ENCODE peak calls at places on chromosomes 16 and 17, in eight cellular contexts. S is CD8-positive, alpha-beta T cell; Z is thoracic aorta; H is OCI-LY7; T is fibroblast of mammary gland; M is cardiac fibroblast; V is esophagus squamous epithelium; Y is GM23338. I is an unnamed sample.

GRCh38 chr16:10919003-10919351 is 23.3 kb downstream of the DEXI start:
- DNase-seq in S (no peak), Z (no peak), H (no peak), T (no peak), M (no peak), V (no peak), Y (no peak), I (no peak)

GRCh38 chr17:54948380-54948779 is 20.1 kb downstream of the COX11 start:
- DNase-seq in S (no peak), Z (no peak), H (no peak), T (peak), M (peak), V (no peak), Y (no peak), I (peak)

GRCh38 chr16:76639685-76640289 is 362.6 kb downstream of the CNTNAP4 start:
- DNase-seq in S (no peak), Z (no peak), H (peak), T (peak), M (peak), V (no peak), Y (peak), I (peak)

GRCh38 chr16:3530371-3530914 is 29.6 kb downstream of the CLUAP1 start:
- DNase-seq in S (no peak), Z (no peak), H (no peak), T (no peak), M (no peak), V (no peak), Y (no peak), I (no peak)

GRCh38 chr17:28889996-28890395 is 7.5 kb downstream of the FLOT2 start:
- DNase-seq in S (no peak), Z (no peak), H (no peak), T (no peak), M (no peak), V (no peak), Y (no peak), I (no peak)

GRCh38 chr16:51159296-51159695 is 8.2 kb upstream of the SALL1 start:
- DNase-seq in S (no peak), Z (no peak), H (no peak), T (peak), M (no peak), V (no peak), Y (no peak), I (no peak)

GRCh38 chr16:58462499-58462996 is 37.4 kb upstream of the NDRG4 start:
- DNase-seq in S (no peak), Z (no peak), H (no peak), T (no peak), M (no peak), V (no peak), Y (peak), I (no peak)

GRCh38 chr17:71519285-71519684 is 601.5 kb upstream of the SOX9 start:
- DNase-seq in S (no peak), Z (no peak), H (no peak), T (no peak), M (peak), V (no peak), Y (no peak), I (no peak)

GRCh38 chr17:77383613-77384608 is 243.1 kb downstream of the SEC14L1 start:
- DNase-seq in S (no peak), Z (no peak), H (no peak), T (no peak), M (no peak), V (no peak), Y (no peak), I (no peak)

GRCh38 chr17:64356304-64356686 is 34.4 kb downstream of the PECAM1 start:
- DNase-seq in S (no peak), Z (no peak), H (no peak), T (no peak), M (no peak), V (no peak), Y (no peak), I (no peak)
- H3K4me3 ChIP-seq in S (no peak), Z (no peak), H (no peak), T (no peak), M (no peak), V (no peak), Y (no peak), I (no peak)

GRCh38 chr16:89574681-89575246 is 794 bp upstream of the CPNE7 start:
- DNase-seq in S (peak), Z (no peak), H (peak), T (peak), M (peak), V (no peak), Y (peak), I (peak)
- TF ChIP-seq CTCF in S (no peak), Z (peak), H (peak), T (no peak), M (peak), V (peak), Y (peak), I (peak)

DNA sequence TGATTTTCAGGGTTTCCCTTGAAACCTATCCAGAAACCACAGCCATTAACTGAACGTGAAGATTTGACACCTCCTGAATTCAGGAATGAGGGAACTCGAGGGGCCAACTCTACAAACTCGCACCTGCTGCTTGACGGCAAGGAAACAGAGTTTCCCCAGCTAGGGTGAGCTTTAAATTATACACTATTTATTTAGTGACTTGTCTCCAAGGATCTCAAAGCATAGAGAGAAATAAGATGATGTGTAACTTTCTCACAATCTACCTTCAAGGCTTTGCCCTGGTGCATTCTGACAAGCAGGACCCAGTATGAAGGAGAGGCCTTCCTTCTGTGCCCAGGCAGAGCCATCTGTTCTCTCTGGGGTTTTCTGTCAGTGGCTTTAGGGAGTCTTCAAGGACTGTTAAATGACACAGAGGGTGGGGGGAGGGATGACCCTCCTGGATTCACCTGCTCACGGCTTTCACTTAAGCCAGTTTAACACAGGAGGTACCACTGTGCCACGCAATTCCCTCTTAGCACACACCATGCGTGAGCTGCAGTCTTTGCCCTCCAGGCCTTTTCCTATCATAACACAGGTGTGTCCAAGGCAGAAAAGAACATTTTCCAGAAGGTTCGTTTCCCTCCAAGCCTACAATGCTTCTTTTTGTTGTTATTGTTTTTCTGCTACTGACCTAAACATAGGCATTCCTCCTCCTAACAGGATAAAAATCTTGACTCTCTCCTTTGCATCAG is 1.3 kb downstream of the ZFHX3 start:
- DNase-seq in S (no peak), Z (no peak), H (no peak), T (no peak), M (no peak), V (no peak), Y (no peak), I (no peak)
- H3K4me3 ChIP-seq in S (no peak), Z (peak), H (no peak), T (no peak), M (peak), V (peak), Y (peak), I (no peak)

GRCh38 chr17:82863941-82864720 is 24.3 kb upstream of the ZNF750 start:
- DNase-seq in S (peak), Z (no peak), H (peak), T (peak), M (peak), V (no peak), Y (no peak), I (peak)
- TF ChIP-seq CTCF in S (no peak), Z (no peak), H (no peak), T (no peak), M (no peak), V (no peak), Y (no peak), I (no peak)

DNA sequence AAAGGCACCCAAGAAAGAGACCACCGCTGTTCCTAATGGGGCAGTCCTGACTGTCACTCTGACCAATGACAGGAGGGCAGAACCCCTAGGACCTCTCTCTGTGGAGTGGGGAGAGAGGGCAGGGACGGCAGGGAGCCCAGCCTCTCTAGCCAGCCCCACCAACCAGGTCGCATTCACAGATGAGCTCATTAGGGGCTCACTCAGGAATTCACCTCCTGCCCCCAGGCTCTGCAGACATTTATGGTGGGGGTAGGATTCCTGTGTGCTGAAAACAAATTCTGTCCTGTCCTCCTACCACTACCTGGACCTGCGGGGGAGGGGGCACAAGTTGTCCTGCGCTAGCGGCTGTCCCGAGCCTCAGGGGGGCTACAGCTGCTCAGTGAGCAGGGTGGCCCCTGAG is 27.7 kb upstream of the GPRC5C start:
- DNase-seq in S (no peak), Z (no peak), H (no peak), T (no peak), M (no peak), V (no peak), Y (peak), I (no peak)
- H3K4me3 ChIP-seq in S (no peak), Z (no peak), H (no peak), T (no peak), M (no peak), V (no peak), Y (peak), I (no peak)

DNA sequence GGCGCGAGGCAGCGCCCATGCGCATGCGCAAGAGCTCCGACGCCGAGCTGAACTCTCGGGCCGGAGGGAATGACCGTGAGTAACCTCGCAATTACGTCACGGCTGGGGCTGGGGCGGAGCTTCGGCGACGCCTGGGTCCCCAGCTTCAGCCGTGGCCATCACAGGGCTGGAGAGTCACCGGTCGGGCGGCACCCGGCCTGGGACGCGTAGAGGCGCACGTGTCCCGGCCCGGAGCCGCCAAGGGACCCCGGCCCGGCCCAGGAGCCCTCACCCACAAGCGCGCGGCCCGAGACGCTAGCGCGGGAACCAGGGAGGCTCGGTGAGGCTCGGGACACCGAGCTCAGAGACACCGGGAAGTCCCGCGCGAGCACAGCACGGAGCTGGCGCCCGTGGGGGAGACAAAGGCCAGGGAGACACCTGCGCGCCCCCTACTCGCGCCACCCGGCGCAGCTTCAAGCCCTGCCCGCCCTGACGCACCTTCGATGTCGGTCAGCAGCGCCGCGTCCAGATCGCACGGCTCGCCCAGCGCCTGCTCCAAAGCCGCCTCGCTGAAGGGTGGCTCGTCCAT is 452 bp downstream of the SREBF1 start:
- DNase-seq in S (peak), Z (peak), H (peak), T (peak), M (peak), V (peak), Y (peak), I (peak)
- TF ChIP-seq CTCF in S (no peak), Z (no peak), H (no peak), T (no peak), M (no peak), V (no peak), Y (no peak), I (no peak)

DNA sequence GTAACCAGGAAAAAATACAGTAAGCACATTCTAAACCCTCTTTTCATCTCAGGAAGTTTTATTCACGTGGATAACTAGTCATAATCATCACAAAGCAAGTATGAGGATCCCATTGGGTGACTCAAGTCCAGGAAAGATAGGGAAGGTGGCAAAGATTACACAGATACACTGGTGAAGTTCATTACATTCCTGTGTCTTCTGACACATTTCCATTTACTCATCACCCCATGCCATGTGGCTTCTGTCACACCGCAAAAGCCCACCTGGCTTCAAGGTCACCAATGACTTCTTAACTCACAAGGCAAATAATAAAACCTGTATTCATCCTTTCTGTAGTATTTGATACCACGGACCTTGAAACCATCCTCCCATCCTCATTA is 17.0 kb downstream of the HS3ST3A1 start:
- DNase-seq in S (no peak), Z (no peak), H (no peak), T (peak), M (peak), V (no peak), Y (no peak), I (peak)
- H3K4me3 ChIP-seq in S (no peak), Z (no peak), H (no peak), T (no peak), M (no peak), V (no peak), Y (no peak), I (no peak)

I was measured in fibroblast of villous mesenchyme.